ENCODE peak calls at places on chromosomes 6 and 20, in four cellular contexts. D is fibroblast of lung; Z is CD8-positive, alpha-beta T cell; R is AG04449. Q is an unnamed sample.

GRCh38 chr6:79538481-79538971 is 1.3 kb upstream of the LCA5 start:
- DNase-seq in D (peak; percentile 25), Z (no peak), R (no peak), Q (no peak)

GRCh38 chr20:22924949-22925612 is 110.0 kb upstream of the SSTR4 start:
- DNase-seq in D (no peak), Z (no peak), R (no peak), Q (no peak)

GRCh38 chr20:54219751-54220426 is 12.0 kb downstream of the PFDN4 start:
- DNase-seq in D (peak; percentile 76), Z (no peak), R (no peak), Q (no peak)

GRCh38 chr6:51462896-51463679 is 624.3 kb downstream of the PKHD1 start:
- DNase-seq in D (no peak), Z (no peak), R (no peak), Q (no peak)

GRCh38 chr6:15747354-15747883 is 84.6 kb upstream of the DTNBP1 start:
- DNase-seq in D (no peak), Z (no peak), R (no peak), Q (no peak)

GRCh38 chr6:111872521-111873177 is 603 bp downstream of the FYN start:
- DNase-seq in D (peak; percentile 68), Z (peak; percentile 58), R (no peak), Q (no peak)

GRCh38 chr6:137954253-137954652 is 87.2 kb downstream of the TNFAIP3 start:
- DNase-seq in D (no peak), Z (no peak), R (no peak), Q (no peak)

GRCh38 chr6:5379647-5380242 is 118.4 kb downstream of the FARS2 start:
- DNase-seq in D (peak; percentile 60), Z (no peak), R (no peak), Q (no peak)

GRCh38 chr6:36432151-36432633 is 10.5 kb downstream of the PXT1 start:
- DNase-seq in D (no peak), Z (no peak), R (peak; percentile 71), Q (no peak)

GRCh38 chr6:166670013-166670412 is 43.0 kb upstream of the RPS6KA2 start:
- DNase-seq in D (no peak), Z (no peak), R (no peak), Q (no peak)

GRCh38 chr20:50110141-50111047 is 2.6 kb downstream of the UBE2V1 start:
- DNase-seq in D (no peak), Z (peak; percentile 36), R (no peak), Q (no peak)

GRCh38 chr6:159170999-159171712 is 2.0 kb downstream of the FNDC1 start:
- DNase-seq in D (peak; percentile 60), Z (no peak), R (no peak), Q (no peak)

GRCh38 chr6:138309695-138310094 is 68.0 kb upstream of the SMIM28 start:
- DNase-seq in D (no peak), Z (no peak), R (no peak), Q (no peak)

GRCh38 chr6:241331-241865 is 50.9 kb upstream of the DUSP22 start:
- DNase-seq in D (no peak), Z (no peak), R (no peak), Q (no peak)

GRCh38 chr6:113969888-113970807 is 800 bp downstream of the HDAC2 start:
- DNase-seq in D (peak; percentile 31), Z (peak; percentile 30), R (no peak), Q (no peak)

GRCh38 chr20:2746636-2747265 is 53.7 kb downstream of the CPXM1 start:
- DNase-seq in D (no peak), Z (no peak), R (no peak), Q (no peak)

GRCh38 chr6:1610497-1611321 is 994 bp downstream of the FOXC1 start:
- DNase-seq in D (peak; percentile 36), Z (no peak), R (no peak), Q (no peak)

GRCh38 chr6:150025201-150025917 is at the start of gene RAET1L:
- DNase-seq in D (peak; percentile 37), Z (no peak), R (no peak), Q (peak; percentile 8)

GRCh38 chr6:111980979-111981378 is 72.9 kb upstream of the CCN6 start:
- DNase-seq in D (peak; percentile 16), Z (no peak), R (no peak), Q (no peak)

GRCh38 chr6:44054635-44055559 is 72.4 kb downstream of the MRPL14 start:
- DNase-seq in D (peak; percentile 44), Z (no peak), R (no peak), Q (peak; percentile 71)

GRCh38 chr6:1346556-1347186 is 34.8 kb downstream of the FOXQ1 start:
- DNase-seq in D (peak; percentile 64), Z (no peak), R (no peak), Q (no peak)

GRCh38 chr6:116876635-116877611 is at the start of gene RFX6:
- DNase-seq in D (no peak), Z (no peak), R (no peak), Q (no peak)

GRCh38 chr6:105968230-105968954 is 117.7 kb upstream of the PRDM1 start:
- DNase-seq in D (no peak), Z (no peak), R (no peak), Q (no peak)

GRCh38 chr6:4908062-4908461 is 95.8 kb downstream of the RPP40 start:
- DNase-seq in D (no peak), Z (no peak), R (no peak), Q (no peak)

GRCh38 chr20:37545516-37545915 is 17.8 kb upstream of the BLCAP start:
- DNase-seq in D (no peak), Z (no peak), R (no peak), Q (no peak)

GRCh38 chr6:144214622-144215401 is 64.5 kb downstream of the STX11 start:
- DNase-seq in D (no peak), Z (no peak), R (no peak), Q (no peak)

GRCh38 chr6:125564941-125565340 is 184.5 kb upstream of the HEY2 start:
- DNase-seq in D (no peak), Z (no peak), R (no peak), Q (no peak)

GRCh38 chr20:50724851-50725721 is 6.3 kb upstream of the PARD6B start:
- DNase-seq in D (peak; percentile 84), Z (no peak), R (peak; percentile 80), Q (peak; percentile 86)

GRCh38 chr20:25203089-25203488 is 7.6 kb downstream of the ENTPD6 start:
- DNase-seq in D (no peak), Z (no peak), R (no peak), Q (no peak)

GRCh38 chr20:24977336-24977735 is 15.2 kb downstream of the APMAP start:
- DNase-seq in D (no peak), Z (no peak), R (no peak), Q (no peak)

GRCh38 chr6:133631421-133631820 is 257.5 kb upstream of the TCF21 start:
- DNase-seq in D (peak; percentile 69), Z (no peak), R (no peak), Q (no peak)

GRCh38 chr6:124490123-124490522 is 472.1 kb upstream of the RNF217 start:
- DNase-seq in D (no peak), Z (no peak), R (no peak), Q (no peak)

GRCh38 chr6:150307520-150307919 is 61.3 kb upstream of the IYD start:
- DNase-seq in D (no peak), Z (no peak), R (no peak), Q (no peak)

GRCh38 chr6:68559052-68559451 is 76.0 kb upstream of the ADGRB3 start:
- DNase-seq in D (peak; percentile 77), Z (no peak), R (no peak), Q (no peak)

GRCh38 chr20:54025166-54025835 is 45.1 kb downstream of the BCAS1 start:
- DNase-seq in D (peak; percentile 21), Z (no peak), R (no peak), Q (peak; percentile 67)

GRCh38 chr6:128152551-128152950 is 251.7 kb upstream of the THEMIS start:
- DNase-seq in D (no peak), Z (no peak), R (no peak), Q (no peak)

GRCh38 chr6:114039835-114040234 is 68.9 kb upstream of the HDAC2 start:
- DNase-seq in D (no peak), Z (no peak), R (no peak), Q (no peak)

GRCh38 chr6:34748757-34749156 is 8.5 kb upstream of the SNRPC start:
- DNase-seq in D (no peak), Z (no peak), R (no peak), Q (no peak)

GRCh38 chr20:20358801-20359200 is 9.1 kb upstream of the INSM1 start:
- DNase-seq in D (no peak), Z (no peak), R (no peak), Q (no peak)

GRCh38 chr20:60244373-60245146 is 286.3 kb downstream of the CDH26 start:
- DNase-seq in D (no peak), Z (no peak), R (no peak), Q (no peak)
- H3K4me3 ChIP-seq in D (no peak overlapping the region), Z (no peak overlapping the region), R (no peak overlapping the region), Q (no peak overlapping the region)

GRCh38 chr6:3013486-3013885 is 13.8 kb downstream of the NQO2 start:
- DNase-seq in D (peak; percentile 20), Z (no peak), R (no peak), Q (no peak)
- TF ChIP-seq CTCF in D (no peak), Z (no peak), R (no peak), Q (no peak)

GRCh38 chr20:46683068-46683477 is 6.2 kb downstream of the TP53RK start:
- DNase-seq in D (no peak), Z (no peak), R (no peak), Q (no peak)
- H3K4me3 ChIP-seq in D (peak overlapping the region; percentile 52), Z (no peak overlapping the region), R (peak overlapping the region; percentile 47), Q (no peak overlapping the region)

GRCh38 chr6:27138837-27139752 is 108.4 kb upstream of the PRSS16 start:
- DNase-seq in D (peak; percentile 74), Z (peak; percentile 41), R (no peak), Q (no peak)
- TF ChIP-seq CTCF in D (no peak), Z (no peak), R (no peak), Q (no peak)

GRCh38 chr6:142932788-142933362 is 12.1 kb downstream of the HIVEP2 start:
- DNase-seq in D (no peak), Z (no peak), R (no peak), Q (no peak)

GRCh38 chr6:142934599-142934998 is 10.4 kb downstream of the HIVEP2 start:
- DNase-seq in D (no peak), Z (no peak), R (no peak), Q (no peak)

GRCh38 chr6:142934190-142934589 is 10.8 kb downstream of the HIVEP2 start:
- DNase-seq in D (no peak), Z (no peak), R (no peak), Q (no peak)

GRCh38 chr6:142935553-142936517 is 9.1 kb downstream of the HIVEP2 start:
- DNase-seq in D (no peak), Z (no peak), R (no peak), Q (no peak)

DNA sequence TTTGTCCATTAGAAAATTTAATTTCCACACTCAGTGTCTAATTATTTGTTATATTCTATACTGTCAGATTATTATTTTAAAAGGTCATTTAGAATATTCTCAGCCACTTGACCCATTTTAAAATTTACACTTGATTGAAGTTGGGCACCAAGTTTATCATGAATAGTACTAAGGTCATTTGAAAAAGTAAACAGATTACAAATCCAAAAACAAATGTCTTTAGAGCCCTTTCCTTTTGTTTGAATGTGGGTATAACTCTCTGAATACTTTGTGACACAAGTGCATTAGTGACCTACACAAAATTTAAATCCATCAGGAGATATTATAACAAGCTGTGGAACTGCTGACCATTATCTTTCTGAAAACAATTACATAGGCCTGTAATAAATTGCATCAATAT is 11.3 kb downstream of the HIVEP2 start:
- DNase-seq in D (no peak), Z (no peak), R (no peak), Q (no peak)
- H3K4me3 ChIP-seq in D (no peak overlapping the region), Z (no peak overlapping the region), R (no peak overlapping the region), Q (no peak overlapping the region)